ENCODE peak calls at places on chromosomes 2 and 18, in nine cellular contexts. H is MM.1S, R is prostate gland, X is IMR-90, U is bronchial epithelial cell, K is tibial artery, V is fibroblast of pulmonary artery, Z is A549, D is heart right ventricle. W is an unnamed sample.

GRCh38 chr2:174078275-174078674 is 113.1 kb upstream of the SP3 start:
- DNase-seq in H (peak), X (peak), D (no peak), Z (no peak), U (no peak), R (no peak), V (peak), K (no peak), W (peak)

GRCh38 chr2:218194880-218195279 is 22.1 kb upstream of the ARPC2 start:
- DNase-seq in H (no peak), Z (no peak), K (no peak), X (no peak), V (peak), U (no peak), D (no peak), R (no peak), W (peak)

GRCh38 chr18:79524181-79525078 is 128.7 kb downstream of the NFATC1 start:
- DNase-seq in H (no peak), Z (no peak), R (no peak), K (peak), D (no peak), U (no peak), X (no peak), V (no peak), W (no peak)

GRCh38 chr2:6676776-6677175 is 188.9 kb downstream of the CMPK2 start:
- DNase-seq in K (no peak), U (no peak), H (no peak), D (no peak), V (no peak), X (no peak), R (no peak), Z (no peak), W (no peak)

GRCh38 chr18:56089607-56090258 is 501.7 kb upstream of the TCF4 start:
- DNase-seq in V (no peak), Z (no peak), U (no peak), X (no peak), R (no peak), D (no peak), K (no peak), H (no peak), W (no peak)

GRCh38 chr2:216081487-216082387 is at the start of the genes PECR and TMEM169:
- DNase-seq in X (peak), V (peak), K (peak), H (peak), Z (peak), U (peak), R (peak), D (peak), W (peak)

GRCh38 chr2:64260817-64261216 is 116.6 kb upstream of the PELI1 start:
- DNase-seq in H (peak), X (no peak), D (peak), U (no peak), Z (no peak), K (peak), R (peak), V (peak), W (no peak)

GRCh38 chr2:117983040-117983439 is 30.8 kb downstream of the CCDC93 start:
- DNase-seq in R (no peak), X (no peak), D (no peak), H (no peak), V (peak), U (no peak), Z (no peak), K (no peak), W (peak)

GRCh38 chr2:12032421-12032820 is 286.0 kb downstream of the LPIN1 start:
- DNase-seq in X (no peak), D (no peak), K (no peak), R (no peak), H (no peak), Z (no peak), V (no peak), U (no peak), W (no peak)

GRCh38 chr2:45435316-45435715 is 175.8 kb downstream of the SRBD1 start:
- DNase-seq in D (no peak), H (no peak), V (peak), Z (no peak), U (peak), K (no peak), X (peak), R (no peak), W (peak)

GRCh38 chr2:44943031-44943692 is 1.7 kb downstream of the SIX3 start:
- DNase-seq in H (no peak), V (no peak), R (no peak), U (no peak), Z (no peak), K (no peak), X (no peak), D (no peak), W (no peak)

GRCh38 chr2:202104286-202104870 is 31.3 kb downstream of the KIAA2012 start:
- DNase-seq in H (peak), U (peak), D (no peak), R (no peak), V (peak), K (no peak), X (peak), Z (peak), W (peak)

GRCh38 chr2:80947601-80948130 is 643.1 kb upstream of the LRRTM1 start:
- DNase-seq in K (no peak), X (no peak), H (no peak), D (no peak), U (no peak), R (no peak), V (no peak), Z (no peak), W (no peak)

GRCh38 chr2:239626971-239627598 is 226.3 kb upstream of the HDAC4 start:
- DNase-seq in Z (no peak), D (no peak), R (no peak), X (no peak), K (no peak), V (no peak), H (no peak), U (no peak), W (no peak)

GRCh38 chr2:214856116-214856515 is 46.6 kb upstream of the BARD1 start:
- DNase-seq in H (no peak), D (no peak), Z (no peak), V (peak), K (no peak), X (peak), U (peak), R (no peak), W (peak)

GRCh38 chr2:119537792-119538191 is 6.5 kb upstream of the CFAP221 start:
- DNase-seq in R (no peak), D (no peak), X (no peak), K (no peak), H (no peak), Z (no peak), V (no peak), U (no peak), W (no peak)

GRCh38 chr2:170276926-170277571 is 99.1 kb downstream of the MYO3B start:
- DNase-seq in U (no peak), Z (no peak), V (no peak), H (no peak), K (no peak), R (no peak), X (no peak), D (no peak), W (no peak)

GRCh38 chr2:237744613-237745249 is 53.8 kb upstream of the RBM44 start:
- DNase-seq in U (peak), D (peak), K (peak), V (peak), R (peak), X (peak), Z (peak), H (peak), W (peak)

GRCh38 chr2:226030369-226031077 is 631.0 kb downstream of the NYAP2 start:
- DNase-seq in D (no peak), Z (no peak), U (no peak), V (no peak), R (no peak), K (no peak), H (peak), X (no peak), W (peak)

GRCh38 chr18:79918089-79919011 is 33.1 kb downstream of the SLC66A2 start:
- DNase-seq in K (peak), Z (no peak), U (no peak), X (no peak), D (no peak), R (peak), H (no peak), V (no peak), W (no peak)

GRCh38 chr18:28637897-28638296 is 461.0 kb upstream of the CDH2 start:
- DNase-seq in K (no peak), X (no peak), U (no peak), Z (no peak), D (no peak), R (no peak), H (no peak), V (peak), W (no peak)

GRCh38 chr2:19362094-19362649 is 3.7 kb upstream of the OSR1 start:
- DNase-seq in X (peak), V (no peak), H (peak), U (peak), D (no peak), Z (no peak), K (no peak), R (no peak), W (peak)

DNA sequence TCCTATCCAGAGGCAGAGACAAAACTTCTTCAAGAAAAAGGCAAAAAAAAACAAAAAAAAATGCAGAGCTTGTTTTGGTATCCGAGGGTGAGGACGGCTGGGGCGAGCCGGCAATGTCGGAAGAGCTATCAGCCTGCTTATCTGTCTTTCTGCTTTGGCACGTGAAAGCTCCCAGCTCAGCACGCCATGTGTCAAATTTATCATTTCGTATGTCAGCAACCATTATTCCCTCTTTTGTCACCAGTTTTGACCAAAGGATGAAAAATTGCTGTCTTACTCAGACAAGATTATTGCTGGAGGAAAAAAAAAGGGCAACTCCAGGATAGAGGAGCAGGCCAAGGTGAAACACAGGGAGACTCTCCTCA is 532.1 kb upstream of the POU3F3 start:
- DNase-seq in H (no peak), X (no peak), K (no peak), D (no peak), R (no peak), Z (no peak), V (no peak), U (no peak), W (no peak)
- H3K4me3 ChIP-seq in H (no peak), X (no peak), K (no peak), D (no peak), R (no peak), Z (no peak), V (no peak), U (no peak), W (no peak)

GRCh38 chr2:212991120-212991519 is 160.3 kb downstream of the IKZF2 start:
- DNase-seq in D (no peak), K (no peak), H (no peak), Z (no peak), R (no peak), U (no peak), V (no peak), X (no peak), W (no peak)

GRCh38 chr2:212984129-212984528 is 167.3 kb downstream of the IKZF2 start:
- DNase-seq in K (no peak), X (no peak), H (no peak), V (no peak), D (no peak), U (no peak), R (no peak), Z (no peak), W (no peak)

GRCh38 chr2:212990697-212991096 is 160.7 kb downstream of the IKZF2 start:
- DNase-seq in H (no peak), X (peak), D (no peak), U (no peak), R (no peak), V (peak), Z (no peak), K (no peak), W (peak)

DNA sequence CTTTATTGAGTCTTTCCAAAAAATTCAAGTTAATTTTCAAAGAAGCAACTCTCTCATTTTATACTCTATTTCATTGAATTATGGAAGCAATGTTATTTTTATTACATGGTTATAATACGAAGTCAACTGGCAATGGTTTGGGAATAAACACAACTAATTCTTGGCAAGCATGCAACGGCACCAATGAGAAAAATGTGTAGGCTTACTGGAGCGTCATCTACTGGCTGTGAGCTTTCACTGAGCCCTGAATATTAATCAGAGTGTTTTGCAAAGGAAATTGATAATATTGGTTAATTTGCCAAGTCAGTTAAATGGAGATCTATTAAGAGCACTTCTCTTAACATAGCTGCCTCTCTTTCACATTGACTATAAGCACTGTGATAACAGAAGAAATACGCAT is 163.9 kb downstream of the IKZF2 start:
- DNase-seq in R (no peak), Z (no peak), V (no peak), K (no peak), U (no peak), H (no peak), X (no peak), D (no peak), W (peak)
- TF ChIP-seq CTCF in R (no peak), Z (no peak), V (no peak), K (no peak), U (no peak), H (no peak), X (no peak), D (no peak), W (peak)

GRCh38 chr18:1421502-1421901 is 516.8 kb downstream of the ADCYAP1 start:
- DNase-seq in Z (no peak), X (no peak), H (no peak), K (no peak), R (no peak), D (no peak), V (no peak), U (no peak), W (no peak)

DNA sequence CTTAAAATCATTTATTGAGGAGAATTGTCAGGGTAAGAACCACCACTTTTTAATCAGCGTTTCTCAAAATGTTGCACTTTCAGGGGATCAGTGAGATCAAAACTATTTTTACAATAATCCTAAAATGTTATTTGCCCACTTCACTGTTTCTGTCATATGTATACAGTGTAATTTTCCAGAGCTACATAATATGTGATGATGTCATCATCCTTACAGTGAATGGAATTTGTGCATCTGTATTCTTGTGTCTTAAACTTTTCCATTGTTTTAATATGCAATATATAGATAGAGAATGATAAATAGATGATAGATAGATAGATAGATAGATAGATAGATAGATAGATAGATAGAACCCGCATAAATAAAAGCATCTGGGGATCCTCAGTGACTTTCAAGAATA is 518.0 kb downstream of the ADCYAP1 start:
- DNase-seq in V (no peak), Z (no peak), D (no peak), R (no peak), X (no peak), U (no peak), H (no peak), K (no peak), W (no peak)
- H3K4me3 ChIP-seq in V (no peak), Z (no peak), D (no peak), R (no peak), X (no peak), U (no peak), H (no peak), K (no peak), W (no peak)

DNA sequence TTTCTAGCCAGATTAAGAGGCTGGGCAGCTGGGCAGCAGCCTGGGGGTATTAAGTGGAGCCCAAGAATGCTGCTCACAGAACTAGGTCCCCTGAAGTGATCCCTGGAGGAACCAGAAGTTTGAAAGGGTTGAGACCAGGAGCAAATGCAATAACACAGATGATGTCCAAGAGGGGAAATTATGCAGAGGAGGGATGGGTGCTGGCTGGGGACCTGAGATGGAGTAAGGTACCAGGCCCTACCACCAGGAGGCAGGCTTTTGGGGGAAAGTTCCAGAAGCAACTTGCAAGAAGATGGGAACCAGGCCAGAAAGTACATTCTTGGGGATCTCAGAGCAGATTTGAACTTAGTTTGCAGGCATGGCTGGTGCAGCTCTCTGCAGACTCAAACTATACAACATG is 175.1 kb downstream of the NCK2 start:
- DNase-seq in K (no peak), Z (peak), V (peak), H (no peak), X (peak), R (no peak), U (peak), D (no peak), W (peak)
- TF ChIP-seq CTCF in K (peak), Z (peak), V (peak), H (peak), X (peak), R (no peak), U (peak), D (peak), W (peak)

GRCh38 chr18:62810682-62811081 is 95.3 kb downstream of the PHLPP1 start:
- DNase-seq in Z (no peak), H (no peak), X (no peak), D (no peak), K (no peak), R (no peak), U (no peak), V (no peak), W (no peak)

GRCh38 chr18:62809900-62810299 is 94.6 kb downstream of the PHLPP1 start:
- DNase-seq in X (peak), R (no peak), D (no peak), K (no peak), Z (no peak), V (no peak), U (no peak), H (no peak), W (no peak)

GRCh38 chr18:62812891-62813290 is 97.5 kb downstream of the PHLPP1 start:
- DNase-seq in U (no peak), Z (no peak), D (no peak), H (no peak), X (no peak), V (no peak), R (no peak), K (no peak), W (no peak)

GRCh38 chr18:62812242-62812641 is 96.9 kb downstream of the PHLPP1 start:
- DNase-seq in R (no peak), D (no peak), V (peak), X (peak), K (no peak), H (no peak), Z (peak), U (peak), W (no peak)

DNA sequence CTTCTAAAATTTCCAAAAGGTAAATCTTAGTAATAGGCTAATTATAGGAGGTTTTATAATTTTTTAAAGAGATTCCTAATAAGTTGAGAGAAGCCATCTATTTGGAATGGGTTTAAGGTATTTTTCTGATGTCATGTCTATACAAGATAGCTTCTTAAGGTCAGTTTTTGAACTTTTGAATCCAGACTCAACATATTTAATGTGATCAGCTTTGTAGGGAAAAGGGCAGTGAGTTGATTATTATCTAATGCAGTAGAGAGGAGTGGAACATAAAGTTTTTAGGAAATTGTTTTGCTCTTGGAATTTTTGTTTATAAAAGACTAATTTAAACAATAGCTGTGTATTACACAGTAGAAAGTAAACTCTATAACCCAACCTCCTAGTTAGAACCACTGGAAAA is 96.3 kb downstream of the PHLPP1 start:
- DNase-seq in X (no peak), H (no peak), K (no peak), U (no peak), V (no peak), D (no peak), Z (no peak), R (no peak), W (no peak)
- H3K4me3 ChIP-seq in X (no peak), H (no peak), K (no peak), U (no peak), V (no peak), D (no peak), Z (peak), R (no peak), W (no peak)

DNA sequence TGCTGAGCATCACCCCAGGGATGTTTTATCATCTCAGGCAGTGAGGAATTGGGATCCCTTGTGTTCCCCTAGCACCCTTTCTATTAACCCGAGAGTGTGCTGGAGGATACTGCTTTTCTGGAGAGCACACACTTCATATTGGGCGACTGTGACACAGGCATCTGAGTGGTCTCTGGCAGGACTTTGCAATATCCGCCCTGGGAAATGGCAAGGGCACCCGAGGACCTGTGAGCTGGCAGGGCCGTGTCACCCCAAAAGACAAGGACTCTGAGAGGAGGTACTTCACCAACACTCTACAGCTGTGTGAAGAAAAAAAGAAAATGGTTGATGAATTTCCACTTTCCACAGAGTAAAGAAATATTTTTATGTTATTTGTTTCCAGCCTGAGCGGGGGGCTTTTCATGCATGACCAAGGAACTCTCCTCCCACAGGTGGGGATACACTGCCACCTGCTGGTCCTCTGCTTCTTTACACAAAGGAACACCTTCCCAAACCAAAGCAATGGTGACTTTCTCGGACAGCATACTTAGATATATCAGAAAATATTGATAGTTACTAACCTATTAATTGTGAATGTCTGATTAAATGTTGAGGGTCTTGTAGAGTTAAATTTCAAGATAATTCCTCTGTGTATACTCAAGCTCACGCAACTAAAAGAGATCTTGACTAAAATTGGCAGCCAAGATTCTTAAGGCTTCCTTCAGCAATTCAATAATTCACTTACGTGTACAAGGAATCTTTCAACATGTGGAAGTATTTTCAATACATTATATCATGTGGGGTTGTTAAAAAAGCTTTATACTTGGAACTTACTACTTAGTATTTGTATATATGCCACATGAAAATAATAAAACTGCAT is 45.9 kb upstream of the REG3G start:
- DNase-seq in D (no peak), R (no peak), U (peak), X (no peak), K (no peak), H (peak), V (peak), Z (no peak), W (peak)
- TF ChIP-seq CTCF in D (peak), R (peak), U (peak), X (peak), K (peak), H (peak), V (peak), Z (peak), W (peak)

GRCh38 chr2:127515383-127515915 is 10.8 kb downstream of the IWS1 start:
- DNase-seq in U (no peak), R (no peak), V (peak), D (no peak), K (no peak), Z (no peak), H (no peak), X (no peak), W (peak)
- H3K4me3 ChIP-seq in U (no peak), R (no peak), V (no peak), D (no peak), K (no peak), Z (no peak), H (no peak), X (no peak), W (no peak)